ENCODE peak calls at places on chromosomes 16 and 17, in nine cellular contexts. J is upper lobe of right lung, F is AG09309, B is cardiac muscle cell, K is RWPE1, T is AG09319, Z is lower leg skin, G is neural progenitor cell, X is GM06990. P is an unnamed sample.

GRCh38 chr17:47064684-47065083 is 85.6 kb upstream of the RPRML start:
- DNase-seq in Z (no peak), K (no peak), F (no peak), X (no peak), G (no peak), J (no peak), B (no peak), T (no peak), P (no peak)

GRCh38 chr17:2222901-2223616 is 80.5 kb downstream of the SMG6 start:
- DNase-seq in J (no peak), K (no peak), X (peak; percentile 49), T (no peak), B (peak; percentile 81), G (peak; percentile 21), F (no peak), Z (peak; percentile 89), P (peak; percentile 74)

GRCh38 chr17:68561319-68561718 is 39.8 kb downstream of the FAM20A start:
- DNase-seq in F (no peak), Z (no peak), B (peak; percentile 62), G (no peak), X (no peak), K (no peak), T (no peak), J (no peak), P (no peak)

GRCh38 chr17:50768348-50768761 is 1.0 kb upstream of the ANKRD40CL start:
- DNase-seq in X (no peak), K (peak; percentile 65), J (peak; percentile 77), F (no peak), G (no peak), T (no peak), Z (peak; percentile 86), B (no peak), P (no peak)

GRCh38 chr16:84396537-84397008 is 28.2 kb downstream of the ATP2C2 start:
- DNase-seq in F (no peak), X (no peak), G (peak; percentile 34), B (peak; percentile 14), Z (no peak), T (no peak), K (peak; percentile 76), J (peak; percentile 91), P (no peak)

GRCh38 chr16:66441586-66442375 is 14.7 kb downstream of the BEAN1 start:
- DNase-seq in B (peak; percentile 56), Z (peak; percentile 67), F (peak; percentile 5), K (no peak), G (no peak), T (no peak), X (no peak), J (no peak), P (no peak)

GRCh38 chr17:350706-351435 is 1.7 kb downstream of the RPH3AL start:
- DNase-seq in F (no peak), X (no peak), Z (peak; percentile 94), T (no peak), B (peak; percentile 88), K (peak; percentile 87), J (peak; percentile 82), G (no peak), P (no peak)

GRCh38 chr16:2533912-2534311 is 2.7 kb upstream of the CEMP1 start:
- DNase-seq in G (no peak), J (no peak), B (no peak), F (no peak), X (no peak), T (no peak), K (no peak), Z (no peak), P (no peak)

GRCh38 chr16:57797526-57798266 is 4.6 kb downstream of the KIFC3 start:
- DNase-seq in J (peak; percentile 87), G (peak; percentile 67), Z (no peak), K (peak; percentile 70), B (no peak), X (no peak), F (no peak), T (no peak), P (no peak)

GRCh38 chr16:64615647-64616280 is 506.1 kb downstream of the CDH11 start:
- DNase-seq in Z (no peak), K (no peak), T (no peak), G (peak; percentile 78), J (peak; percentile 59), X (no peak), B (peak; percentile 17), F (peak; percentile 11), P (no peak)

GRCh38 chr17:1539811-1540210 is 22.8 kb downstream of the PITPNA start:
- DNase-seq in K (no peak), Z (no peak), B (no peak), J (no peak), X (no peak), T (no peak), F (no peak), G (no peak), P (no peak)

GRCh38 chr16:50747206-50747956 is 5.5 kb downstream of the CYLD start:
- DNase-seq in K (peak; percentile 26), G (no peak), J (no peak), Z (no peak), F (no peak), X (peak; percentile 36), B (peak; percentile 47), T (no peak), P (peak; percentile 25)
- TF ChIP-seq CTCF in K (peak; percentile 47), G (peak; percentile 44), J (peak; percentile 39), Z (no peak), F (peak; percentile 29), X (peak; percentile 41), B (peak; percentile 26), T (peak; percentile 2), P (peak; percentile 79)

GRCh38 chr17:78825696-78826095 is 14.9 kb downstream of the USP36 start:
- DNase-seq in X (no peak), T (no peak), F (no peak), G (no peak), Z (no peak), B (no peak), J (no peak), K (no peak), P (no peak)

GRCh38 chr17:78822552-78822951 is 18.1 kb downstream of the USP36 start:
- DNase-seq in B (peak; percentile 90), J (no peak), K (peak; percentile 83), F (peak; percentile 94), G (no peak), Z (no peak), T (peak; percentile 67), X (no peak), P (no peak)

GRCh38 chr17:78824240-78824639 is 16.4 kb downstream of the USP36 start:
- DNase-seq in F (no peak), Z (no peak), K (no peak), G (no peak), J (no peak), T (no peak), B (no peak), X (no peak), P (no peak)

GRCh38 chr17:78821961-78822360 is 18.7 kb downstream of the USP36 start:
- DNase-seq in G (no peak), B (no peak), X (no peak), T (no peak), K (no peak), F (no peak), Z (no peak), J (no peak), P (no peak)

DNA sequence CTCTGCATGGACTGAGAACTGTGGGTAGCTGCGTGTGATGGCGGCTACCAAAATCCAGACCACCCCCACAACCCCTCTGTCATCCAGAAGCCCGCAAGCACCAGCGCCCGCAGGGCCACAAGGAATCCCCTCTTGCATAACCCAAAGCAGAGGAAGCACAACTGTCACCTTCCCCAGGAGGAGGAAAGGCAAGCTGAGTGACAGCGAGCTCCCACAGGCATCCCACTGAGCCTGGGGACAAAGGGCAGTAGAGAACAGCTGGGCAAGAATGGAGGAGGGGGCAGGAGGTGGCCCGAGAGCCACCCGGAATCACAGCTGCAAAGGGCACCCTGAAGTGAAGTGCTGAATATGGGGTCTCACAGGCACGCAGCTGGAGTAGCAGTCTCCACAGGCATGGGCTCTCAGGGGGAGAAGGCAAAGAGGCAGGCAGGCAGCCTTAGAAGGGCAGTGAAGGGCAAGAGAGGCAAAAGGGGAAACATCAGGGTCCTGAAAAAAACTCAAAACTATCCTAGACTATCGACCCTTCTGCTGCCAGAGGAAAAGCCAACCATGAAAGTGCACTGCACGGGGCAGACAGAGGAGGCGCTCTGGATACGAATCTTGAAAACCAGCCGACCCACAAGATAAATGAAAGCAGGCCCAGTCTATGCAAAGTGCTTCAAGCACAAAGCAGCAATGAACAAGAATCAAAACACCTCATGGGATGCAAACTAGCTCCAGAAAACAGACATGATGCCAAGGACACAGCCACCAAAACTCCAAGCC is 17.1 kb downstream of the USP36 start:
- DNase-seq in B (no peak), G (peak; percentile 46), T (no peak), K (no peak), X (no peak), J (no peak), Z (no peak), F (no peak), P (no peak)
- TF ChIP-seq CTCF in B (no peak), G (peak; percentile 36), T (peak; percentile 1), K (no peak), X (peak; percentile 18), J (no peak), Z (no peak), F (no peak), P (no peak)

GRCh38 chr17:75619506-75620431 is 13.5 kb upstream of the SMIM5 start:
- DNase-seq in B (peak; percentile 50), Z (no peak), G (peak; percentile 80), J (no peak), F (no peak), T (no peak), X (no peak), K (no peak), P (peak; percentile 25)
- TF ChIP-seq CTCF in B (peak; percentile 64), Z (no peak), G (peak; percentile 72), J (peak; percentile 27), F (peak; percentile 73), T (peak; percentile 41), X (peak; percentile 70), K (peak; percentile 50), P (no peak)

GRCh38 chr17:73304438-73304837 is 7.4 kb downstream of the CDC42EP4 start:
- DNase-seq in Z (no peak), X (no peak), J (no peak), G (no peak), K (no peak), B (no peak), F (no peak), T (no peak), P (no peak)

GRCh38 chr17:73307130-73307529 is 4.7 kb downstream of the CDC42EP4 start:
- DNase-seq in K (no peak), J (peak; percentile 75), B (no peak), F (no peak), G (no peak), X (no peak), T (no peak), Z (no peak), P (no peak)

GRCh38 chr17:73305845-73306836 is 5.7 kb downstream of the CDC42EP4 start:
- DNase-seq in X (no peak), F (no peak), K (no peak), G (no peak), T (no peak), Z (no peak), J (no peak), B (no peak), P (no peak)

GRCh38 chr17:73302189-73302588 is 9.6 kb downstream of the CDC42EP4 start:
- DNase-seq in J (no peak), G (no peak), K (no peak), B (peak; percentile 76), Z (no peak), F (no peak), X (no peak), T (no peak), P (no peak)

GRCh38 chr17:73304971-73305786 is 6.6 kb downstream of the CDC42EP4 start:
- DNase-seq in J (peak; percentile 83), K (peak; percentile 38), X (no peak), Z (peak; percentile 91), B (peak; percentile 88), T (no peak), G (peak; percentile 35), F (no peak), P (no peak)
- TF ChIP-seq CTCF in J (peak; percentile 40), K (no peak), X (no peak), Z (no peak), B (peak; percentile 37), T (peak; percentile 44), G (peak; percentile 18), F (peak; percentile 46), P (no peak)